ENCODE peak calls at places on chromosomes 16 and 17, in eight cellular contexts. S is GM23338, Y is IMR-90, G is tibial artery, B is adrenal gland, Q is breast epithelium, W is cardiac fibroblast, J is brain microvascular endothelial cell. D is an unnamed sample.

GRCh38 chr16:79564594-79565210 is 35.8 kb downstream of the MAF start:
- DNase-seq in S (no peak), Y (no peak), G (no peak), B (no peak), Q (no peak), W (no peak), J (no peak), D (no peak)

GRCh38 chr16:82653550-82654511 is 27.1 kb downstream of the CDH13 start:
- DNase-seq in S (peak), Y (peak), G (no peak), B (no peak), Q (peak), W (peak), J (peak), D (peak)

GRCh38 chr17:36152639-36153120 is 23.8 kb downstream of the TBC1D3B start:
- DNase-seq in S (peak), Y (no peak), G (no peak), B (no peak), Q (no peak), W (peak), J (no peak), D (peak)

GRCh38 chr17:65446043-65446442 is 115.4 kb downstream of the AXIN2 start:
- DNase-seq in S (no peak), Y (no peak), G (no peak), B (no peak), Q (no peak), W (no peak), J (no peak), D (no peak)

GRCh38 chr16:70429888-70430666 is 8.8 kb downstream of the ST3GAL2 start:
- DNase-seq in S (no peak), Y (no peak), G (no peak), B (no peak), Q (no peak), W (no peak), J (no peak), D (no peak)

GRCh38 chr17:50908140-50908859 is 42.1 kb upstream of the TOB1 start:
- DNase-seq in S (no peak), Y (no peak), G (no peak), B (no peak), Q (no peak), W (no peak), J (no peak), D (no peak)

GRCh38 chr16:87725596-87726235 is 40.1 kb downstream of the KLHDC4 start:
- DNase-seq in S (peak), Y (peak), G (no peak), B (no peak), Q (no peak), W (peak), J (peak), D (peak)

GRCh38 chr17:41739661-41740352 is 5.4 kb upstream of the HAP1 start:
- DNase-seq in S (no peak), Y (peak), G (no peak), B (no peak), Q (no peak), W (no peak), J (no peak), D (peak)

GRCh38 chr17:67165201-67165600 is 79.8 kb downstream of the HELZ start:
- DNase-seq in S (no peak), Y (no peak), G (peak), B (peak), Q (no peak), W (no peak), J (no peak), D (no peak)

GRCh38 chr16:74862743-74863244 is 88.2 kb upstream of the FA2H start:
- DNase-seq in S (peak), Y (peak), G (no peak), B (no peak), Q (no peak), W (peak), J (peak), D (peak)

DNA sequence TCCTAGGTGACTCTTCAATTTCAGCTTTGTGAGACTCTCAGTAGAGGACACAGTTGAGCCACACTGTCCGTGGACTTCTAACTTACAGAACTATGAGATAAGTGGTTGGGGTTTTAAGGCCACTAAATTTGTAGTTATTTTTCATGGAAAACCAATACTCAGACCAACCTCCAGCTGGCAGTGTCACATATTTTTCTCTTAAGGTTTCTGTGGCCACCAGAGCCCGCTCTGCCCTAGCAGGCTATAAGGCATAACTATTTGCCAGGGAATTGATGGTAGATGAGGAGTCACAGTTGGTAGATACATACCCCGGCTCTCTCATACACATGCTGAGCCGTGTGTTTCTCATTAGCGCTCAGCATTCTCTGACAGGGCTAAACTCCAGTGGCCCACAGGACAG is 336.8 kb upstream of the MON1B start:
- DNase-seq in S (peak), Y (no peak), G (no peak), B (no peak), Q (no peak), W (peak), J (no peak), D (peak)
- TF ChIP-seq CTCF in S (peak), Y (peak), G (no peak), B (no peak), Q (no peak), W (peak), J (no peak), D (peak)

GRCh38 chr17:43772877-43773648 is 5.7 kb downstream of the DUSP3 start:
- DNase-seq in S (no peak), Y (no peak), G (peak), B (no peak), Q (no peak), W (peak), J (no peak), D (no peak)
- H3K4me3 ChIP-seq in S (no peak), Y (no peak), G (no peak), B (no peak), Q (no peak), W (no peak), J (no peak), D (no peak)

GRCh38 chr17:29682054-29682453 is 59.3 kb upstream of the CORO6 start:
- DNase-seq in S (no peak), Y (no peak), G (no peak), B (no peak), Q (no peak), W (no peak), J (no peak), D (no peak)
- TF ChIP-seq CTCF in S (no peak), Y (no peak), G (no peak), B (no peak), Q (no peak), W (no peak), J (no peak), D (no peak)

GRCh38 chr17:40218740-40219072 is 398 bp upstream of the WIPF2 start:
- DNase-seq in S (peak), Y (peak), G (peak), B (peak), Q (peak), W (peak), J (peak), D (peak)

GRCh38 chr17:40219073-40219860 is at the start of gene WIPF2:
- DNase-seq in S (peak), Y (peak), G (peak), B (peak), Q (peak), W (peak), J (peak), D (peak)

GRCh38 chr17:40218006-40218739 is 931 bp upstream of the WIPF2 start:
- DNase-seq in S (no peak), Y (no peak), G (no peak), B (no peak), Q (no peak), W (no peak), J (no peak), D (no peak)
- H3K4me3 ChIP-seq in S (peak), Y (no peak), G (peak), B (no peak), Q (peak), W (no peak), J (peak), D (no peak)

DNA sequence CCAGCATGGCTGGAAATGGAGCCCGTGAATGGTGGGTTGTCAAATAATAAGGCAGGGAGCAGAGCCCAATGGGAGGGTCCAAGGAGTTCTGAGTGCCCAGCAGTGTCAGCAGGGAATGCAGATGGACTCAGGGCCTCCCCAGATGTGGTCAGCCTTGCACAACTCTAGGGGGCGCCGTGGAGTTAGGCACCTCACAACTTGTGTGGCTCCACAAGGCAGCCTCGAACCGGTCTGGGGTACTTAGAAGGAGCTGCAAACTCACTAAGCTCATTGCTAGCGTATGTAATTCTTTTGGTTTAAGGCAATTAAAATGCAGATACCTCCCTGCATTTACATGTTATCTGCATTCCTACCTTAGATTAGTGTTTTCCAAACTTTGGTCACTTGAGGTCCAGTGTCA is 18.1 kb downstream of the IRF8 start:
- DNase-seq in S (peak), Y (no peak), G (no peak), B (no peak), Q (no peak), W (no peak), J (no peak), D (no peak)
- TF ChIP-seq CTCF in S (peak), Y (no peak), G (no peak), B (no peak), Q (no peak), W (peak), J (peak), D (no peak)

DNA sequence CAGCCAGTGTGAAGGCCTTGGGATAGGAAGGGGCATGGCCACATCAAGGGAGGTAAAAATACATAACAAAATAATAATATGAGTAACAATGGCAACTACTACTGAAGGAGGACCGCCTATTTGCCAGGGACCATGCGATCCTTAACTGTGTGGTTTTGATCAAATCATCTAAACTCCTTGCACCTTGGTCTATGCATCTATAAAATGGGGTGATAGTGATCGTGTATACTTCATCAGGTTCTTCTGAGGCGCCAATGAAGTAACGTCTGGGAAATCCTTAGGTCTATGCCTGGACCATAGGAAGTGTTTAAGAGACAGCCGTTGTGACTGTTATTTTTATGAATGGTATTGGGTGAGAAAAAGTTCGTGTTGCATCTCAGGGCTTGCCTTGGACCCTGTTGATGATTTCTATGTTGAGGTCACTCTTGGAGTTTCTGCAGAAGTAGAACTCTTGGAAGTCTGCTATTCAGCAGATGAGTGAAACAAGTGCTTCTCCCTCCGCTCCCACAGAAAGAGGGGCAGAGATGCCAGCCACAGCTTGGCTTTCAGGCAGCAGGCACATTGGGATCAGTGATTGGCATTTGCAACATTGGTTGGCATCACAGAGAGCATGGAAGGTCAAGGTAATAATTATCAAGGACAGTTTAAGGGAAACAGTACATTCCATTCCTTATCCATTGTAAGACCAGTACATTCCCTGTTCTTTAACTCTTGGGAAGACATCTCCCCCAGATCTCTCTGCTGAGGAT is 63.1 kb downstream of the PRKCB start:
- DNase-seq in S (no peak), Y (no peak), G (no peak), B (no peak), Q (no peak), W (no peak), J (no peak), D (no peak)
- H3K4me3 ChIP-seq in S (no peak), Y (no peak), G (no peak), B (no peak), Q (no peak), W (no peak), J (no peak), D (no peak)

DNA sequence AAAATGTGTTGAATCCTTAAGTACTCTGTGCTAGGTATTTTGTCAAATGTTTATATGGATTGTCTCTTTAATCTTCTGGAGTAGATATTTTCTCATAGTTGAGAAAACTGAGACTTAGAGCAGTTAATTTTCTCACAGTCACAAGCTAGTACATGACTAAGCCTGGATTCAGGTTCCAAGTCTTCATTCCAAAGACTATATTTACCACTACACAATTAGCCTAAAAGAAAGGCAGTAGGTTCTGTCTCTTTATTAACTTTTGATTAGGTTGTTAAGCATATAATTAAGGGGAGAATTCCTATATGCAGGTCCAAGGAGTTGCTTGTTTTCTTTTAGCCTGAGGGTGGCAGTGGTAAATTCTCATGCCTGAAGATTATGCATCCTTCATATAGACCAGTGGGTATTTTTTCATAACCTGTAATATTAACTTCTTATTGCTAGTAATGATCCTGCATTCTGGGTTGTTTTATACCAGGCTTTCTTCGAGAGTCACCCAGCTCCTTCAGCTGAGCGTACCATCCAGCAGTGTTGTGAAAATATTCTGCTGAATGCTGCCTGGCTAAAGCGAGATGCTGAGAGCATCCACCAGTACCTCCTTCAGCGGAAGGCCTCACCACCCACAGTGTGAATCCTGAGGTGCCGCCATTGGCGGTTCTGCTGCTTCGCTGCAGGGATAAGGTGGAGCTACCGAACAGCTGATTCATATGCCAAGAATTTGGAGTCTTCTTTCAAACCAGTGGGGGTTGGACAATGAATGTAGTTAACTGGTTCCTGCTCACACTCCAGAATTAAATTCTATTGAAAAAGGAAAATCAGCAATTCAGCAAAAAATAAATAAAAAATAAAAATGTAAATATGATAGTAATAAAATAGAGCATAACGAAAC is 28.2 kb upstream of the KPNB1 start:
- DNase-seq in S (peak), Y (peak), G (no peak), B (peak), Q (peak), W (peak), J (peak), D (peak)
- TF ChIP-seq CTCF in S (no peak), Y (no peak), G (no peak), B (no peak), Q (no peak), W (no peak), J (peak), D (peak)

DNA sequence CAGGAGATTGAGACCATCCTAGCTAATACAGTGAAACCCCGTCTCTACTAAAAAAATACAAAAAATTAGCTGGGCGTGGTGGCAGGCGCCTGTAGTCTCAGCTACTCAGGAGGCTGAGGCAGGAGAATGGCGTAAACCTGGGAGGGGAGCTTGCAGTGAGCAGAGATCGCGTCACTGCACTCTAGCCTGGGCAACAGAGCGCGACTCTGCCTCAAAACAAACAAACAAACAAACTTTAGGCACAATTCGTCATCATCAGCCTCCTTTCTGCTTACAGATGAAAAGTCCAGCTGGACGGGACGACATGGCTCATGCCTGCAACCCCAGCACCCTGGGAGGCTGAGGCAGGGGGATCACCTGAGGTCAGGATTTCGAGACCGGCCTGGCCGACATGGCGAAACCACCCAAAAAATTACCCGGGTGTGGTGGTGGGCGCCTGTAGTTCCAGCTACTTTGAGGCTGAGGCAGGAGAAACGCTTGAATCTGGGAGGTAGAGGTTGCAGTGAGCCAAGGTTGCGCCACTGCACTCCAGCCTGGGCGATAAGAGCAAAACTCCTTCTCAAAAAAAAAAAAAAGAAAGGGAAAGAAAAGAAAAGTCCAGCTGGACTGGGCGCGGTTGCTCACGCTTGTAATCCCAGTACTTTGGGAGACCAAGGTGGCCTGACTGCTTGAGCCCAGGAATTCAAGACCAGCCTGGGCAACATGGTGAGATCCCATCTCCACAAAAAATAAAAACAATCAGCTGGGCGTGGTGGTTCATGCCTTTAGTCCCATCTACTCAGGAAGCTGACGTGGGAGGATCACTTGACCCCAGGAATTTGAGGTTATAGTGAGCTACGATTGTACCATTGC is 1.5 kb upstream of the SPIRE2 start:
- DNase-seq in S (no peak), Y (no peak), G (no peak), B (no peak), Q (no peak), W (peak), J (no peak), D (no peak)
- H3K4me3 ChIP-seq in S (peak), Y (no peak), G (no peak), B (no peak), Q (no peak), W (no peak), J (no peak), D (no peak)

GRCh38 chr17:2190014-2190413 is 113.6 kb downstream of the SMG6 start:
- DNase-seq in S (no peak), Y (no peak), G (peak), B (no peak), Q (no peak), W (peak), J (no peak), D (peak)
- TF ChIP-seq CTCF in S (no peak), Y (no peak), G (no peak), B (no peak), Q (no peak), W (no peak), J (no peak), D (no peak)

GRCh38 chr16:1413684-1414531 is 596 bp downstream of the UNKL start:
- DNase-seq in S (peak), Y (peak), G (peak), B (peak), Q (no peak), W (peak), J (peak), D (peak)
- H3K4me3 ChIP-seq in S (peak), Y (peak), G (peak), B (peak), Q (peak), W (peak), J (peak), D (peak)

D was measured in fibroblast of mammary gland.